ENCODE peak calls at places on chromosomes 3 and 15, in seven cellular contexts. N is HepG2, E is sigmoid colon, P is A549, X is K562, T is tibial nerve, M is ovary. J is an unnamed sample.

GRCh38 chr3:36677331-36678007 is 86.9 kb downstream of the DCLK3 start:
- DNase-seq in N (peak), E (no peak), P (peak), X (no peak), T (no peak), M (no peak), J (no peak)

GRCh38 chr15:38474155-38474757 is 20.3 kb downstream of the FAM98B start:
- DNase-seq in N (peak), E (no peak), P (peak), X (peak), T (no peak), M (no peak), J (no peak)

GRCh38 chr15:42553549-42553948 is 4.9 kb downstream of the HAUS2 start:
- DNase-seq in N (no peak), E (no peak), P (no peak), X (no peak), T (no peak), M (no peak), J (no peak)

GRCh38 chr15:87154771-87155170 is 1075.1 kb downstream of the AGBL1 start:
- DNase-seq in N (no peak), E (no peak), P (no peak), X (no peak), T (no peak), M (no peak), J (no peak)

GRCh38 chr15:96042734-96043224 is 287.7 kb upstream of the NR2F2 start:
- DNase-seq in N (no peak), E (no peak), P (no peak), X (no peak), T (no peak), M (no peak), J (no peak)

GRCh38 chr3:151282921-151283320 is 4.6 kb upstream of the P2RY14 start:
- DNase-seq in N (peak), E (no peak), P (peak), X (peak), T (no peak), M (no peak), J (no peak)

GRCh38 chr3:32177702-32178198 is 60.7 kb upstream of the CMTM8 start:
- DNase-seq in N (peak), E (no peak), P (peak), X (peak), T (peak), M (no peak), J (no peak)

GRCh38 chr3:121649645-121650044 is 11.1 kb downstream of the HCLS1 start:
- DNase-seq in N (no peak), E (no peak), P (no peak), X (no peak), T (no peak), M (no peak), J (no peak)

GRCh38 chr15:75123395-75123794 is 78.3 kb upstream of the C15orf39 start:
- DNase-seq in N (no peak), E (no peak), P (no peak), X (no peak), T (no peak), M (no peak), J (no peak)

GRCh38 chr15:68749365-68750141 is 71.1 kb downstream of the ANP32A start:
- DNase-seq in N (no peak), E (no peak), P (no peak), X (no peak), T (no peak), M (no peak), J (no peak)

GRCh38 chr15:62848631-62849050 is 193.9 kb upstream of the TPM1 start:
- DNase-seq in N (peak), E (peak), P (no peak), X (no peak), T (no peak), M (no peak), J (no peak)

GRCh38 chr3:29440321-29441019 is 159.6 kb downstream of the RBMS3 start:
- DNase-seq in N (no peak), E (no peak), P (no peak), X (no peak), T (no peak), M (no peak), J (no peak)

GRCh38 chr3:55330355-55330754 is 156.8 kb downstream of the WNT5A start:
- DNase-seq in N (no peak), E (no peak), P (peak), X (no peak), T (no peak), M (no peak), J (no peak)

GRCh38 chr15:39888243-39888642 is 31.8 kb downstream of the GPR176 start:
- DNase-seq in N (no peak), E (no peak), P (no peak), X (no peak), T (no peak), M (no peak), J (no peak)

GRCh38 chr3:58236527-58237237 is 910 bp upstream of the ABHD6 start:
- DNase-seq in N (no peak), E (peak), P (peak), X (no peak), T (no peak), M (no peak), J (no peak)

GRCh38 chr15:56812255-56812654 is 78.9 kb upstream of the ZNF280D start:
- DNase-seq in N (no peak), E (no peak), P (no peak), X (no peak), T (no peak), M (no peak), J (no peak)

GRCh38 chr3:124995460-124995994 is 60.3 kb downstream of the HEG1 start:
- DNase-seq in N (peak), E (peak), P (peak), X (peak), T (peak), M (peak), J (no peak)

GRCh38 chr3:172259191-172259590 is 189.1 kb downstream of the GHSR start:
- DNase-seq in N (no peak), E (no peak), P (no peak), X (no peak), T (no peak), M (peak), J (no peak)

GRCh38 chr3:6287063-6287462 is 573.9 kb upstream of the GRM7 start:
- DNase-seq in N (no peak), E (no peak), P (no peak), X (no peak), T (no peak), M (no peak), J (no peak)

GRCh38 chr15:51076898-51077564 is 17.7 kb downstream of the TNFAIP8L3 start:
- DNase-seq in N (no peak), E (peak), P (no peak), X (no peak), T (peak), M (peak), J (peak)

GRCh38 chr15:50251638-50252182 is 13.8 kb downstream of the HDC start:
- DNase-seq in N (no peak), E (no peak), P (no peak), X (no peak), T (no peak), M (no peak), J (no peak)

GRCh38 chr3:50971487-50971924 is 296.8 kb downstream of the DOCK3 start:
- DNase-seq in N (peak), E (no peak), P (peak), X (peak), T (no peak), M (no peak), J (no peak)

GRCh38 chr3:89560546-89560945 is 453.1 kb downstream of the EPHA3 start:
- DNase-seq in N (no peak), E (no peak), P (no peak), X (no peak), T (no peak), M (no peak), J (no peak)

GRCh38 chr3:152403632-152404066 is 134.9 kb downstream of the MBNL1 start:
- DNase-seq in N (no peak), E (peak), P (no peak), X (peak), T (peak), M (no peak), J (peak)

GRCh38 chr3:53589806-53590205 is 95.4 kb downstream of the CACNA1D start:
- DNase-seq in N (no peak), E (no peak), P (no peak), X (no peak), T (no peak), M (no peak), J (no peak)

GRCh38 chr15:48324949-48325348 is 6.3 kb upstream of the DUT start:
- DNase-seq in N (no peak), E (no peak), P (no peak), X (no peak), T (no peak), M (no peak), J (no peak)

GRCh38 chr15:67188551-67189218 is 65.8 kb downstream of the AAGAB start:
- DNase-seq in N (no peak), E (peak), P (no peak), X (no peak), T (no peak), M (no peak), J (no peak)

GRCh38 chr3:189630667-189631372 is 369 bp upstream of the TP63 start:
- DNase-seq in N (no peak), E (no peak), P (peak), X (no peak), T (no peak), M (no peak), J (no peak)

GRCh38 chr3:64992462-64993285 is 304.9 kb upstream of the ADAMTS9 start:
- DNase-seq in N (no peak), E (no peak), P (no peak), X (no peak), T (no peak), M (peak), J (no peak)

GRCh38 chr15:43509002-43509922 is 8.1 kb upstream of the MAP1A start:
- DNase-seq in N (peak), E (peak), P (no peak), X (no peak), T (no peak), M (no peak), J (no peak)

GRCh38 chr3:61650276-61650675 is 88.9 kb downstream of the PTPRG start:
- DNase-seq in N (no peak), E (peak), P (no peak), X (no peak), T (peak), M (peak), J (peak)

GRCh38 chr15:73922186-73923151 is 3.8 kb upstream of the LOXL1 start:
- DNase-seq in N (no peak), E (no peak), P (no peak), X (no peak), T (no peak), M (peak), J (no peak)

GRCh38 chr3:15628967-15629366 is 27.4 kb downstream of the BTD start:
- DNase-seq in N (no peak), E (no peak), P (no peak), X (no peak), T (no peak), M (no peak), J (no peak)

GRCh38 chr3:107384907-107385306 is 7.7 kb downstream of the CCDC54 start:
- DNase-seq in N (no peak), E (no peak), P (no peak), X (no peak), T (no peak), M (no peak), J (no peak)

GRCh38 chr3:152797751-152798432 is 37.0 kb upstream of the P2RY1 start:
- DNase-seq in N (no peak), E (no peak), P (no peak), X (no peak), T (no peak), M (no peak), J (no peak)

GRCh38 chr15:31353931-31354330 is 27.3 kb downstream of the KLF13 start:
- DNase-seq in N (no peak), E (no peak), P (no peak), X (no peak), T (no peak), M (peak), J (no peak)

GRCh38 chr3:64684715-64685261 is 3.0 kb downstream of the ADAMTS9 start:
- DNase-seq in N (no peak), E (peak), P (no peak), X (no peak), T (no peak), M (peak), J (peak)

GRCh38 chr15:89496155-89497098 is at the start of gene RHCG:
- DNase-seq in N (peak), E (no peak), P (peak), X (peak), T (no peak), M (no peak), J (peak)

GRCh38 chr15:30903497-30904187 is at the start of gene FAN1:
- DNase-seq in N (peak), E (peak), P (peak), X (peak), T (peak), M (peak), J (peak)

DNA sequence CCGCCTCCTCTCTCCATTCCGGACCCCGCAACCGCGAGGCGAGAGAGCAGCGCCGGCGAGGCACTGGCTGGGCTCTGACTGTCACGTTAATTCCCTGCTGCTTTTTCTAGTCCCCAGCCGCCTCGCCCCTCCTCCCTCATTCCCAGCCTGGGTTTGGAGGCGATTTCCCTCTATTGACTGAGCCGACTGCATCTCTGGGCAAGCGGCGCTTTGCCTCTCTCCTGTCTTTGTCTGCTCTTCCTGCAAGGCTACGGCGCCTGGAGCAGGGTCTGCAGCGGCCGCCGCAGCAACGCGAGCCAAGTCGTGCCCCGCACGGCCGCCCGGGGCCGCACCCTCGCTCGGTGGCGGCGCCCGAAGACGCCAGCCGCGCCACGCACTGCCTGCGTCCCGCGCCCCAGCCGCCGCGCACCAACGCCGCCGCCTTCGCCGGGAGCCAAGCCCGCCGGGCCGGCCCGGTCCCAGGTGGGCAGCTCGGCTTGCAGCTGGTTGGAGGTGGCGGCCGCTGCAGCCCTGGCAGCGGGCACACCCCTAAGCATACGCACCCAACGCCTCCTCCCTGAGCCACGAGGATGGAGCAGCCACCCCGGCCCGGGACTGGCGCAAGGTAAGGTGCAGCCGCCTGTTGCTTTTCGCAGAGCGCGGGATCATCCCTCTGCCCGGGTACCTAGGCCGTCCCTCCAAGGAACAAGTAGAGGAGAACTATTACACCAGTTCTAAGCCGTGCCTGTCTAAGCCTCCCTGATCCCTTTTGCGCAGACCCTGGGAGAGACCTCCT is at the start of gene LRRC3B:
- DNase-seq in N (no peak), E (no peak), P (no peak), X (no peak), T (no peak), M (no peak), J (no peak)
- TF ChIP-seq EP300 in N (no peak), E (no peak), P (no peak), X (no peak), T (no peak), M (no peak), J (no peak)

GRCh38 chr15:77001351-77001750 is 6.4 kb downstream of the PSTPIP1 start:
- DNase-seq in N (no peak), E (no peak), P (no peak), X (no peak), T (no peak), M (no peak), J (no peak)
- TF ChIP-seq EP300 in N (no peak), E (no peak), P (no peak), X (no peak), T (no peak), M (no peak), J (no peak)

GRCh38 chr15:36430280-36430679 is 149.1 kb upstream of the CDIN1 start:
- DNase-seq in N (no peak), E (no peak), P (no peak), X (no peak), T (no peak), M (no peak), J (no peak)
- TF ChIP-seq EP300 in N (no peak), E (no peak), P (no peak), X (no peak), T (no peak), M (no peak), J (no peak)

GRCh38 chr3:12797892-12798558 is 1.5 kb downstream of the CAND2 start:
- DNase-seq in N (no peak), E (no peak), P (no peak), X (no peak), T (no peak), M (no peak), J (no peak)

GRCh38 chr3:12793701-12794100 is 2.8 kb upstream of the CAND2 start:
- DNase-seq in N (no peak), E (peak), P (no peak), X (no peak), T (no peak), M (no peak), J (no peak)

GRCh38 chr3:12798559-12799179 is 2.2 kb downstream of the CAND2 start:
- DNase-seq in N (no peak), E (no peak), P (no peak), X (no peak), T (no peak), M (no peak), J (no peak)

GRCh38 chr3:12797124-12797891 is 828 bp downstream of the CAND2 start:
- DNase-seq in N (no peak), E (no peak), P (no peak), X (no peak), T (no peak), M (peak), J (no peak)

GRCh38 chr3:12796171-12797123 is at the start of gene CAND2:
- DNase-seq in N (no peak), E (peak), P (no peak), X (peak), T (peak), M (peak), J (no peak)
- TF ChIP-seq EP300 in N (no peak), E (no peak), P (no peak), X (no peak), T (no peak), M (no peak), J (no peak)

GRCh38 chr3:185935465-185936263 is 2.1 kb downstream of the TRA2B start:
- DNase-seq in N (no peak), E (no peak), P (no peak), X (peak), T (no peak), M (no peak), J (no peak)

GRCh38 chr3:185939721-185940120 is 1.9 kb upstream of the TRA2B start:
- DNase-seq in N (no peak), E (no peak), P (no peak), X (no peak), T (no peak), M (no peak), J (no peak)

GRCh38 chr3:185934726-185935464 is 2.9 kb downstream of the TRA2B start:
- DNase-seq in N (no peak), E (no peak), P (no peak), X (no peak), T (no peak), M (no peak), J (no peak)

GRCh38 chr3:185936814-185937688 is 763 bp downstream of the TRA2B start:
- DNase-seq in N (peak), E (peak), P (peak), X (peak), T (peak), M (peak), J (peak)

GRCh38 chr3:185937689-185938374 is at the start of gene TRA2B:
- DNase-seq in N (peak), E (peak), P (peak), X (peak), T (peak), M (peak), J (peak)
- TF ChIP-seq EP300 in N (peak), E (no peak), P (no peak), X (peak), T (no peak), M (peak), J (no peak)

DNA sequence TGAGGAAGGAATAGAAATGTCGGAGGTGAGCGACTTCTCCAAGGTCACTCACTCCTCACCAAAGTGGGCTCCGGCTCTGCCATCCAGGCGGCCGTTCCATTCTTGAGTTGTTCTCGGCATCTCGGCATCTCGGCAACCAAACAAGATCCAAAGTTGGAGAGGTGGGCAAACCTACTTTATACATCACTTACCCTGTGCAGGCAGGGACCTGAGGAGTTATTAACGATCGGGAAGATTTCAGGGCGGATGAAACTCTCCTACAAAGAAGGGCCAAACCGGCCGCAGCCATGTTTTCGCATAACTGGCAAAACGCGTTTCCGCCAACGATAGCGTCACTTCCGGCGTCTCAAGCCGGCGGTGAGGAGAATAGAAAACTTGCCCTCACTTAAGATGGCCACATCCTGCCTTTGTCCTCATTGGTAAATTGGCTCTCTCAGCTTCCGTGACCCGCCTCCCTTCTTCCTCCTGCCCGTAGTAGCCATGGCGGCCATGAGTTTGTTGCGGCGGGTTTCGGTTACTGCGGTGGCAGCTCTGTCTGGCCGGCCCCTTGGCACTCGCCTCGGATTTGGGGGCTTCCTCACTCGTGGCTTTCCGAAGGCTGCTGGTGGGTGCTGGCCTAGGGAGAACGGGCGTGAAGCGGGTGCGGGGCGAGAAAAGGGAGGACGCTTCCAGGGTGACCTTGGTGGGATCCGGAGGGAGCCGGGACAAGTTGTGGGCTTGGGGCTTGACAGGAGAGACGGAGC is at the start of the genes MRPL47 and NDUFB5:
- DNase-seq in N (peak), E (peak), P (peak), X (peak), T (peak), M (peak), J (peak)
- TF ChIP-seq EP300 in N (no peak), E (no peak), P (no peak), X (peak), T (peak), M (no peak), J (no peak)

GRCh38 chr3:176992565-176992964 is 204.7 kb downstream of the TBL1XR1 start:
- DNase-seq in N (no peak), E (no peak), P (no peak), X (no peak), T (no peak), M (no peak), J (no peak)
- TF ChIP-seq EP300 in N (no peak), E (no peak), P (no peak), X (no peak), T (no peak), M (no peak), J (no peak)

DNA sequence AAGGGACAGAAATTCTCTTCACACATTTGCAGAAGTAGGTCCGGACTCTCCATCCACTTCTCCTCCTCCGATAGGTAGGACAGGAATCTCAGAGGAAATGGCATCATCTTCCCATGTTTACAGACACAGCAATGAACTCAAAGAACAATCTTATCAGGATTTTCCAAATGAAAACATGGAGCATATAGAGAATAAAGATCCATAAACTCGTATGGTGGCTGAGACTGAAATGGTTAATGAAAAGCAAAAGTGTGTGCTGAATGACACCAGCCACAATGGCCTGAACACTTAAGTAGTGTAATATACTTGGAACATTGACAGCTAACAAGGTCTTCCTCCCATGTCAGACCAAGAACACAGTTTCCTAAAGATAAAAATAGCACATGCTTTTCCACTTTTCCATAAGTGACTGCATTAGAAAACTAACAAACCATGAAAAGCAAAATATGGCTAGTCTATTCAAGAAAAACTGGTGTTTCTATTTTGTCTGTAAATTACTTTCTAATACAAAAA is 5.8 kb downstream of the CCRL2 start:
- DNase-seq in N (no peak), E (no peak), P (no peak), X (no peak), T (no peak), M (no peak), J (no peak)
- TF ChIP-seq EP300 in N (no peak), E (no peak), P (no peak), X (no peak), T (no peak), M (no peak), J (no peak)